ENCODE peak calls at places on chromosomes 1 and 21, in eight cellular contexts. I is HFFc6; E is stromal cell of bone marrow; X is pons; J is hepatocyte; K is psoas muscle; L is Jurkat, Clone E6-1; D is stimulated activated CD8-positive, alpha-beta memory T cell treated with anti-CD3 and anti-CD28 coated beads, Interleukin-2, amount 100 ng/mL, for 48 hours. W is an unnamed sample.
A peak's percentile ranks its signal among the peaks of the same experiment; 100 is the strongest.

GRCh38 chr21:32463367-32463766 is 50.9 kb downstream of the EVA1C start:
- DNase-seq in J (no peak), L (no peak), X (no peak), E (no peak), I (peak; percentile 26), K (no peak), D (no peak), W (peak; percentile 14)

GRCh38 chr1:13996334-13996733 is 296.3 kb downstream of the PRDM2 start:
- DNase-seq in D (no peak), I (no peak), X (no peak), K (no peak), E (no peak), L (no peak), J (no peak), W (no peak)

GRCh38 chr1:186626533-186626932 is 53.7 kb downstream of the PTGS2 start:
- DNase-seq in J (no peak), L (no peak), K (no peak), X (no peak), E (no peak), D (no peak), I (no peak), W (no peak)

GRCh38 chr1:151314137-151314875 is 12.9 kb downstream of the PI4KB start:
- DNase-seq in L (no peak), J (no peak), I (peak; percentile 70), E (peak; percentile 80), K (peak; percentile 89), D (no peak), X (peak; percentile 98), W (peak; percentile 95)

GRCh38 chr21:32392299-32392879 is 423 bp downstream of the URB1 start:
- DNase-seq in J (peak; percentile 19), E (no peak), I (no peak), X (no peak), L (no peak), D (no peak), K (no peak), W (no peak)

GRCh38 chr1:93015590-93015989 is 54.3 kb upstream of the DIPK1A start:
- DNase-seq in L (no peak), E (peak; percentile 60), D (no peak), I (peak; percentile 22), K (no peak), J (no peak), X (no peak), W (peak; percentile 16)

GRCh38 chr1:180696361-180696760 is 64.5 kb downstream of the XPR1 start:
- DNase-seq in D (no peak), L (no peak), E (no peak), I (no peak), X (no peak), K (no peak), J (no peak), W (no peak)

GRCh38 chr1:212129781-212130180 is 94.2 kb downstream of the DTL start:
- DNase-seq in I (no peak), L (no peak), E (no peak), K (no peak), X (no peak), D (no peak), J (no peak), W (no peak)

GRCh38 chr1:23249785-23250184 is 32.5 kb upstream of the HTR1D start:
- DNase-seq in E (peak; percentile 1), X (no peak), D (no peak), J (peak; percentile 76), I (peak; percentile 25), K (no peak), L (no peak), W (no peak)

GRCh38 chr1:201593200-201593828 is 54.4 kb downstream of the NAV1 start:
- DNase-seq in E (peak; percentile 98), L (no peak), X (no peak), K (peak; percentile 64), I (peak; percentile 94), J (peak; percentile 74), D (no peak), W (peak; percentile 91)

GRCh38 chr1:18703041-18703621 is 72.5 kb downstream of the PAX7 start:
- DNase-seq in X (no peak), E (no peak), J (no peak), D (no peak), K (no peak), I (peak; percentile 21), L (no peak), W (no peak)

GRCh38 chr1:173266845-173267244 is 59.7 kb upstream of the TNFSF4 start:
- DNase-seq in J (no peak), X (no peak), K (no peak), I (no peak), D (no peak), E (no peak), L (no peak), W (no peak)

GRCh38 chr1:27348861-27349783 is 7.3 kb downstream of the SYTL1 start:
- DNase-seq in I (no peak), K (no peak), E (no peak), J (peak; percentile 81), L (no peak), X (no peak), D (no peak), W (no peak)

GRCh38 chr1:172286629-172287076 is 133.8 kb upstream of the C1orf105 start:
- DNase-seq in D (no peak), E (peak; percentile 88), L (no peak), X (peak; percentile 19), K (peak; percentile 52), J (no peak), I (peak; percentile 95), W (peak; percentile 88)

GRCh38 chr1:224068458-224068770 is 45.5 kb upstream of the FBXO28 start:
- DNase-seq in E (no peak), I (no peak), L (no peak), D (no peak), X (no peak), K (no peak), J (no peak), W (no peak)

GRCh38 chr1:5734996-5735395 is 257.2 kb downstream of the NPHP4 start:
- DNase-seq in X (no peak), D (no peak), L (no peak), E (no peak), I (no peak), J (no peak), K (peak; percentile 25), W (no peak)

GRCh38 chr1:202143011-202143767 is 1.3 kb downstream of the ARL8A start:
- DNase-seq in X (peak; percentile 59), L (no peak), K (no peak), I (no peak), J (peak; percentile 19), E (no peak), D (no peak), W (peak; percentile 29)

GRCh38 chr1:7690076-7690475 is 81.0 kb upstream of the VAMP3 start:
- DNase-seq in L (no peak), K (no peak), E (no peak), X (no peak), I (no peak), J (no peak), D (no peak), W (no peak)

GRCh38 chr1:13499422-13499821 is 14.4 kb downstream of the LRRC38 start:
- DNase-seq in L (no peak), X (no peak), I (no peak), E (no peak), K (no peak), D (no peak), J (no peak), W (no peak)

GRCh38 chr1:70617728-70618127 is 206.7 kb downstream of the CTH start:
- DNase-seq in J (no peak), K (no peak), D (no peak), I (no peak), X (no peak), E (no peak), L (no peak), W (no peak)

GRCh38 chr1:160748182-160748876 is 9.3 kb downstream of the SLAMF7 start:
- DNase-seq in E (no peak), L (no peak), K (no peak), X (no peak), J (no peak), D (no peak), I (peak; percentile 22), W (no peak)

GRCh38 chr1:182688436-182688835 is 4.0 kb upstream of the RGS8 start:
- DNase-seq in L (no peak), E (no peak), I (no peak), D (no peak), X (no peak), K (no peak), J (no peak), W (no peak)

GRCh38 chr1:172497230-172497629 is 35.7 kb upstream of the SUCO start:
- DNase-seq in D (no peak), E (no peak), K (no peak), J (peak; percentile 49), I (peak; percentile 78), X (no peak), L (no peak), W (peak; percentile 53)